ENCODE peak calls at places on chromosomes 5 and 9, in eight cellular contexts. V is H1, S is breast epithelium, L is GM12892, R is prostate gland, B is GM23338, T is suprapubic skin, F is spleen. H is an unnamed sample.

GRCh38 chr5:133992429-133993151 is 12.2 kb downstream of the VDAC1 start:
- DNase-seq in V (no peak), S (no peak), L (no peak), R (no peak), B (no peak), T (no peak), F (no peak), H (peak; percentile 56)

GRCh38 chr5:154794525-154795234 is 39.5 kb downstream of the LARP1 start:
- DNase-seq in V (no peak), S (no peak), L (no peak), R (no peak), B (no peak), T (no peak), F (no peak), H (no peak)

GRCh38 chr5:83720805-83721431 is at the start of gene HAPLN1:
- DNase-seq in V (no peak), S (no peak), L (no peak), R (no peak), B (peak; percentile 59), T (no peak), F (no peak), H (no peak)

GRCh38 chr5:13821366-13821765 is 123.1 kb downstream of the DNAH5 start:
- DNase-seq in V (no peak), S (no peak), L (no peak), R (no peak), B (no peak), T (no peak), F (no peak), H (no peak)

GRCh38 chr5:61916621-61917620 is 389.1 kb upstream of the KIF2A start:
- DNase-seq in V (no peak), S (no peak), L (no peak), R (peak; percentile 29), B (no peak), T (no peak), F (no peak), H (no peak)

GRCh38 chr5:71891856-71892255 is 172.8 kb downstream of the CARTPT start:
- DNase-seq in V (peak; percentile 3), S (no peak), L (no peak), R (peak; percentile 28), B (peak; percentile 32), T (no peak), F (no peak), H (no peak)

GRCh38 chr5:80711938-80712337 is 57.2 kb upstream of the DHFR start:
- DNase-seq in V (no peak), S (no peak), L (no peak), R (no peak), B (peak; percentile 85), T (no peak), F (no peak), H (no peak)

GRCh38 chr9:107176701-107177100 is 106.4 kb upstream of the RAD23B start:
- DNase-seq in V (no peak), S (no peak), L (no peak), R (no peak), B (peak; percentile 6), T (no peak), F (no peak), H (no peak)

GRCh38 chr5:157193699-157194424 is 13.2 kb downstream of the ITK start:
- DNase-seq in V (no peak), S (no peak), L (no peak), R (no peak), B (no peak), T (no peak), F (no peak), H (no peak)

GRCh38 chr5:14039063-14039462 is 94.6 kb upstream of the DNAH5 start:
- DNase-seq in V (no peak), S (no peak), L (no peak), R (no peak), B (no peak), T (no peak), F (no peak), H (no peak)

GRCh38 chr5:72121753-72122445 is 14.6 kb downstream of the MAP1B start:
- DNase-seq in V (no peak), S (no peak), L (no peak), R (no peak), B (peak; percentile 54), T (no peak), F (no peak), H (peak; percentile 7)

GRCh38 chr5:177469061-177469628 is 4.3 kb downstream of the DBN1 start:
- DNase-seq in V (no peak), S (no peak), L (no peak), R (no peak), B (peak; percentile 86), T (no peak), F (no peak), H (no peak)

GRCh38 chr5:143543358-143544255 is 140.1 kb upstream of the NR3C1 start:
- DNase-seq in V (no peak), S (no peak), L (no peak), R (no peak), B (peak; percentile 14), T (no peak), F (no peak), H (no peak)

GRCh38 chr9:70902705-70903131 is 218.7 kb downstream of the TRPM3 start:
- DNase-seq in V (no peak), S (no peak), L (no peak), R (no peak), B (no peak), T (no peak), F (no peak), H (no peak)

GRCh38 chr9:31847963-31848362 is 536.5 kb upstream of the ACO1 start:
- DNase-seq in V (no peak), S (no peak), L (no peak), R (no peak), B (no peak), T (no peak), F (no peak), H (no peak)

GRCh38 chr5:42579320-42579719 is 156.1 kb downstream of the GHR start:
- DNase-seq in V (no peak), S (no peak), L (no peak), R (no peak), B (no peak), T (no peak), F (no peak), H (no peak)

GRCh38 chr5:134887593-134888159 is 13.5 kb downstream of the TXNDC15 start:
- DNase-seq in V (no peak), S (no peak), L (no peak), R (no peak), B (peak; percentile 46), T (no peak), F (no peak), H (no peak)

GRCh38 chr5:126122942-126123341 is 300.3 kb upstream of the GRAMD2B start:
- DNase-seq in V (no peak), S (no peak), L (no peak), R (no peak), B (peak; percentile 46), T (no peak), F (no peak), H (no peak)

GRCh38 chr5:5335708-5336211 is 86.7 kb upstream of the ICE1 start:
- DNase-seq in V (no peak), S (no peak), L (no peak), R (no peak), B (no peak), T (no peak), F (no peak), H (no peak)

GRCh38 chr9:110432253-110432652 is 94.6 kb upstream of the TXNDC8 start:
- DNase-seq in V (no peak), S (no peak), L (no peak), R (no peak), B (no peak), T (no peak), F (no peak), H (no peak)

GRCh38 chr5:159890141-159890540 is 26.1 kb upstream of the ADRA1B start:
- DNase-seq in V (no peak), S (no peak), L (no peak), R (no peak), B (no peak), T (no peak), F (no peak), H (no peak)

GRCh38 chr9:89873801-89874200 is 269.0 kb downstream of the GADD45G start:
- DNase-seq in V (no peak), S (no peak), L (no peak), R (no peak), B (no peak), T (peak; percentile 38), F (peak; percentile 46), H (peak; percentile 13)

GRCh38 chr5:34571380-34572041 is 84.6 kb upstream of the RAI14 start:
- DNase-seq in V (no peak), S (no peak), L (no peak), R (no peak), B (no peak), T (no peak), F (no peak), H (no peak)

GRCh38 chr5:10760033-10760975 is 730 bp downstream of the DAP start:
- DNase-seq in V (no peak), S (peak; percentile 70), L (peak; percentile 34), R (peak; percentile 64), B (peak; percentile 67), T (no peak), F (no peak), H (no peak)
- TF ChIP-seq POLR2AphosphoS5 in V (no peak), S (no peak), L (no peak), R (peak; percentile 57), B (no peak), T (no peak), F (no peak), H (peak; percentile 21)

DNA sequence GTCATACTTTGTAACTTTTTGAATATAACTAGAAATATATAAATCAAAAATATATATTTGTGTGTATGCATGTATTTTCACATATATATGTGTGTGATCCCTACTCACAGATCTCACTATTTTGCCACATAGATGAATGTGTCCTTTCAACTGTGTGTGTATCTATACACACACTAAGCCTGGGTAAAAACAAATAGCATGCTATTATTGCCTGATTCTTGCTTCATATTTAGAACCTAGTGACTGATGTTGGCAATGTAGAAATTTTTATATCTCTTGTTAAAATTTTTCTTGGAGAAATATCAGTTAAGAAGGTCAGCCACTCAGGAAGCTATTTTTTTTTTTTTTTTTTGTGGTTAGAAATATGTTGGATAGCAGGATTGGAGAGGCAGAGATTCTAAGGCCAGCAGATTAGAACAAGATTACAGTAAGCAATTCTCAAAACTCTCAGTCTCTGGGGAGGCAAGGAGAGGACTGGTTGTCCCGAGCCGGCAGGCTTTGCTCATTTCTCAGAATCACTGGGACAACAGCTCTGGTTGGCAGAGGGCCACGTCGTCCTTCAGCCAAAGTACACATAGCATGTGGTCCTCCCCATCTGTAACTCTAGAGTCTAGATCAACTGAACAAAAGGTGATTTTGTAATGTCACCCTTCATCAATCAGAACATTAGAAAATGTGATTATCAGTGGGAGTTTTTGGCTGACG is 19.7 kb downstream of the C6 start:
- DNase-seq in V (no peak), S (peak; percentile 96), L (no peak), R (peak; percentile 94), B (no peak), T (peak; percentile 97), F (peak; percentile 77), H (no peak)
- TF ChIP-seq POLR2AphosphoS5 in V (no peak), S (peak; percentile 99), L (no peak), R (peak; percentile 92), B (no peak), T (peak; percentile 81), F (no peak), H (peak; percentile 91)

GRCh38 chr9:20622330-20623020 is at the start of gene MLLT3:
- DNase-seq in V (peak; percentile 84), S (peak; percentile 93), L (peak; percentile 81), R (peak; percentile 95), B (peak; percentile 95), T (peak; percentile 96), F (peak; percentile 99), H (peak; percentile 99)
- TF ChIP-seq POLR2AphosphoS5 in V (no peak), S (no peak), L (no peak), R (peak; percentile 89), B (peak; percentile 60), T (no peak), F (peak; percentile 92), H (peak; percentile 7)

GRCh38 chr9:130301483-130302286 is 36.1 kb downstream of the HMCN2 start:
- DNase-seq in V (no peak), S (no peak), L (no peak), R (no peak), B (no peak), T (no peak), F (no peak), H (no peak)
- TF ChIP-seq POLR2AphosphoS5 in V (no peak), S (peak; percentile 13), L (no peak), R (no peak), B (no peak), T (no peak), F (no peak), H (no peak)